ENCODE peak calls at places on chromosomes 13 and 19, in seven cellular contexts. G is left ventricle myocardium inferior, S is adrenal gland, X is heart left ventricle, C is transverse colon, Q is heart right ventricle, N is mammary epithelial cell. F is an unnamed sample.

GRCh38 chr19:40567040-40567749 is 9.5 kb upstream of the SHKBP1 start:
- DNase-seq in X (no peak), N (no peak), G (no peak), Q (no peak), S (no peak), C (no peak), F (no peak)

GRCh38 chr13:101179021-101179420 is 237.3 kb downstream of the NALCN start:
- DNase-seq in S (no peak), X (no peak), Q (no peak), G (no peak), C (no peak), N (no peak), F (no peak)

GRCh38 chr19:52270266-52270885 is 989 bp downstream of the ZNF766 start:
- DNase-seq in S (no peak), G (no peak), N (peak), Q (no peak), C (peak), X (no peak), F (no peak)

GRCh38 chr19:3146677-3147100 is 10.9 kb downstream of the GNA15 start:
- DNase-seq in C (peak), S (no peak), G (no peak), N (no peak), X (peak), Q (peak), F (peak)

GRCh38 chr19:18091217-18091608 is 4.5 kb upstream of the IL12RB1 start:
- DNase-seq in S (no peak), G (peak), Q (peak), X (peak), C (peak), N (no peak), F (peak)

GRCh38 chr19:8210660-8211101 is 1.5 kb downstream of the CERS4 start:
- DNase-seq in Q (no peak), X (no peak), G (no peak), N (no peak), S (no peak), C (no peak), F (no peak)

GRCh38 chr19:33339016-33339749 is 34.3 kb upstream of the CEBPG start:
- DNase-seq in S (no peak), Q (no peak), X (no peak), N (peak), G (no peak), C (no peak), F (no peak)

GRCh38 chr19:29378126-29378525 is 147.7 kb upstream of the VSTM2B start:
- DNase-seq in N (no peak), G (no peak), X (no peak), S (no peak), Q (no peak), C (no peak), F (no peak)

GRCh38 chr19:42233106-42233505 is 9.3 kb downstream of the GSK3A start:
- DNase-seq in Q (no peak), C (no peak), G (no peak), X (no peak), N (no peak), S (no peak), F (no peak)

GRCh38 chr19:17933414-17934129 is 757 bp downstream of the CCDC124 start:
- DNase-seq in Q (no peak), X (no peak), S (no peak), N (peak), G (no peak), C (no peak), F (no peak)

GRCh38 chr13:27079421-27079958 is 92.1 kb downstream of the USP12 start:
- DNase-seq in G (no peak), N (peak), C (no peak), Q (no peak), X (no peak), S (no peak), F (no peak)

GRCh38 chr13:100724568-100724967 is 50.0 kb upstream of the TMTC4 start:
- DNase-seq in S (no peak), G (no peak), X (no peak), N (no peak), Q (no peak), C (no peak), F (no peak)

GRCh38 chr19:7942981-7943443 is 454 bp downstream of the TIMM44 start:
- DNase-seq in S (no peak), N (peak), Q (no peak), X (no peak), G (no peak), C (no peak), F (no peak)

GRCh38 chr19:3099347-3100145 is 5.4 kb downstream of the GNA11 start:
- DNase-seq in C (no peak), N (no peak), G (no peak), Q (no peak), S (no peak), X (no peak), F (no peak)

GRCh38 chr19:58381460-58382220 is 810 bp upstream of the ZNF837 start:
- DNase-seq in C (no peak), N (no peak), Q (no peak), X (peak), S (peak), G (no peak), F (no peak)

GRCh38 chr19:58382997-58383603 is 2.3 kb upstream of the ZNF837 start:
- DNase-seq in G (no peak), C (no peak), N (no peak), X (no peak), S (peak), Q (no peak), F (no peak)

GRCh38 chr19:58380736-58381459 is at the start of gene ZNF837:
- DNase-seq in S (peak), N (peak), C (peak), X (peak), Q (peak), G (peak), F (peak)

GRCh38 chr19:58379276-58379675 is 1.6 kb downstream of the ZNF837 start:
- DNase-seq in S (peak), C (no peak), X (no peak), G (no peak), Q (no peak), N (no peak), F (no peak)

GRCh38 chr19:58380037-58380735 is 644 bp downstream of the ZNF837 start:
- DNase-seq in S (no peak), X (no peak), Q (no peak), G (no peak), N (peak), C (no peak), F (no peak)
- TF ChIP-seq CTCF in S (no peak), X (no peak), Q (no peak), G (no peak), N (no peak), C (no peak), F (no peak)

DNA sequence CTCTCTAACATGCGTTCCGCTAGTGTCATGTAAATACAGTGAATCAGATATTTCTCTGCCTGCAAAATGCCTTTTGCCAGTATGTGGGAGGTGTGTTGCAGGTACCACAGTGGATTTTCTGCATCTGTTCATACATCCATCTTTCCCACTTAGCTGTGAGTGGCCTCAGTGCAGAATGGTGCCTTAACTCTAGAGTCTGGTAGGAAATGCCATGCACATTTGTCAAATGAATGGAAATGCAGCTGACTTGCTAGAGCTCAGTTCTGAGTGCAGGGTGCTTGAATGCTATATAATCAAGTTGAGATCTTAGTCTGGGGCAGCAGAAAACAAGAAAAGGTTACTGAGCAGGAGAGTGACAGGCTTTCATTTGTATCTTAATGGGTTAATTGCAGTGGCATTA is 68.2 kb downstream of the LRCH1 start:
- DNase-seq in X (no peak), G (no peak), S (no peak), N (no peak), C (no peak), Q (no peak), F (no peak)
- H3K27ac ChIP-seq in X (no peak), G (no peak), S (no peak), N (no peak), C (no peak), Q (no peak), F (no peak)

GRCh38 chr13:67224148-67224846 is 5.8 kb downstream of the PCDH9 start:
- DNase-seq in N (peak), S (peak), C (peak), Q (peak), G (peak), X (peak), F (peak)
- H3K4me3 ChIP-seq in N (no peak), S (no peak), C (no peak), Q (peak), G (peak), X (peak), F (peak)

DNA sequence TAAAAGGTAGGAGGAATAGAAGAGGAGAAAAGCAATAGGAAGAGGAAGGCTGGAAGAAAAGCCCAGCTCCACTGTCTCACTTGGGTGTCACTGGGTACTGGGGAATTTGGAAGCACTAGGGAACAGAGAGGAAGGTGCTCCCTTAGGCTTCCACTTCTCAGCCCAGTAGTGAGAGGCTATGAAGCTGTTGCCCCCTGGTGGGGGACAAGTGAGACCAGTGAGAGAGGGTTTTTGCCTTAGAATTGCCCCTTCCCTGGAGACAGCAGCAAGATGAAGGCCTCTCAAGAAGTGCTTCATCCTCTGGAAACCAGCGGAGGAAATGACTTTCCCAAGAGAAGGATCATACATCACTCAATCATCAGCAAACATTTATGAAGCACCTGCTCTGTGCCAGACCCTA is 4.7 kb upstream of the ZNF606 start:
- DNase-seq in S (no peak), N (no peak), G (no peak), X (no peak), Q (no peak), C (no peak), F (no peak)
- TF ChIP-seq CTCF in S (no peak), N (no peak), G (peak), X (peak), Q (no peak), C (no peak), F (no peak)

GRCh38 chr19:49098795-49099194 is 13.5 kb downstream of the SNRNP70 start:
- DNase-seq in S (no peak), C (no peak), Q (no peak), X (no peak), N (no peak), G (no peak), F (no peak)

GRCh38 chr19:49101160-49101559 is 13.0 kb upstream of the LIN7B start:
- DNase-seq in N (no peak), X (no peak), Q (no peak), G (no peak), C (no peak), S (no peak), F (no peak)

GRCh38 chr19:49102303-49102702 is 11.9 kb upstream of the LIN7B start:
- DNase-seq in Q (no peak), C (no peak), N (no peak), X (no peak), S (no peak), G (no peak), F (no peak)

GRCh38 chr19:49094505-49095482 is 9.5 kb downstream of the SNRNP70 start:
- DNase-seq in Q (peak), N (no peak), G (peak), S (no peak), C (no peak), X (no peak), F (no peak)

GRCh38 chr19:49097453-49098288 is 12.4 kb downstream of the SNRNP70 start:
- DNase-seq in G (peak), X (peak), S (peak), C (peak), Q (peak), N (peak), F (no peak)
- H3K27ac ChIP-seq in G (no peak), X (no peak), S (no peak), C (no peak), Q (no peak), N (no peak), F (no peak)

GRCh38 chr13:65264066-65264465 is 1966.1 kb downstream of the PCDH9 start:
- DNase-seq in X (peak), C (no peak), N (peak), G (no peak), Q (no peak), S (no peak), F (no peak)

GRCh38 chr13:65265988-65266387 is 1964.1 kb downstream of the PCDH9 start:
- DNase-seq in Q (no peak), N (no peak), C (no peak), X (no peak), G (no peak), S (no peak), F (no peak)

DNA sequence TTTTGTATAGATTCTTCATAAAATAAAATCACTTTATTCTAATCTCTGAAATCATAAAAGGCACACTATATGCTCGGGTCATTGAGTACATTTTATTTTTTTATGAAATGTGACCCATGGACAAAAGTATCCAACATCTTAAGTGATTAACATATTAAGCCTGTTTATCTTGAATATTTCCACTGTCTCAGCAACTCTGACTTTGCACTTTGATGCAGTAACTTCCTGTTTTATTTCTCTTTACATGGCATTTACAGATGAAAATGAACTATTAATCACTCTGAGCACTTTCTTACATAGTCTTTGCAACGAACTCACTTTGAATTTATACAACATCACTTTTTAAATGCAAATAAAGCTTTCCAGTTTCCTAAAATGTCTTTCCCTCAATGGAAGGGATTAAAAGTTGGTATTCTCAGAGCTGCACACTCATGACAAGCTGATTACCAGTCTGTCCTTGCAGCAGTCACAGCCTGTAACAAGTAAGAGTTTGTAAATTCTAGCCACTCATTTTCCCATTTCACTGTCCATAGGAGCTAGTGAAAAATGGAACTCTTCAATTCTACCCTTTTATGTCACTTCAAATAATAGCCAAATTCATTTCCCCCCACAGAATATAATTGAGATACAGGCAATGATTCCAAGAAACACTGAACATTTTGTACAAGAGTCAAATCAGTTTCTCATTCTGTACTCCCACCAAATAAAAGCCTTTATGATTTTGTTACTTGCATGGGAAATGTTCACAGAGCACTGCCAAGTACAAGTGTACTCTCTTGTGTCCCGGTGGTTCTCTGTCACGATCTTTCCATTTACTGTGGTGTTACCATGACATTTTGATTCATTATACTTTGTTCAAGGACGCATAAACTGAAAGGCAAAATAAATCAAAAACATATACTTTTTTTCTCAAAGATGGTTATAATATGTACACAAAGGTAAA is 1968.9 kb downstream of the PCDH9 start:
- DNase-seq in S (no peak), C (no peak), X (no peak), N (no peak), G (no peak), Q (no peak), F (no peak)
- H3K4me3 ChIP-seq in S (no peak), C (no peak), X (peak), N (no peak), G (peak), Q (peak), F (no peak)

DNA sequence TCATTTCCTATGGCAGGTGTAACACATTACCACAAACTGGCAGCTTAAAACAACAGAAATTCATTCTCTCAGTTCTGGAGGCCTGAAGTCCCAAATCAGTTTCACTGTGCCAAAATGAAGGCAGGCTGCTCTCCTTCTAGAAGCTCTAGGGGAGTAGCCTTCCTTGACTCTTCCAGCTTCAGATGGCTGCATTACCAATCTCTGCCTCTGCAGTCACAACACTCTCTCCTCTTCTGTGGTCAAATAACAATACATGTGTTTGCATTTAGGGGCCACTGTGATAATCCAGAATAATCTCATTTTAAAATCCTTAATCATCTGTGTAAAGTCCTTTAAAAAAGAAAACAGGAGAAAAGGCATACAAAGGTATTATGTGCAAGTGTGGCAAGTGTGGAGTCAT is 7.8 kb downstream of the DIAPH3 start:
- DNase-seq in C (no peak), S (no peak), Q (no peak), N (no peak), G (no peak), X (no peak), F (no peak)
- TF ChIP-seq CTCF in C (no peak), S (no peak), Q (no peak), N (peak), G (no peak), X (no peak), F (no peak)

DNA sequence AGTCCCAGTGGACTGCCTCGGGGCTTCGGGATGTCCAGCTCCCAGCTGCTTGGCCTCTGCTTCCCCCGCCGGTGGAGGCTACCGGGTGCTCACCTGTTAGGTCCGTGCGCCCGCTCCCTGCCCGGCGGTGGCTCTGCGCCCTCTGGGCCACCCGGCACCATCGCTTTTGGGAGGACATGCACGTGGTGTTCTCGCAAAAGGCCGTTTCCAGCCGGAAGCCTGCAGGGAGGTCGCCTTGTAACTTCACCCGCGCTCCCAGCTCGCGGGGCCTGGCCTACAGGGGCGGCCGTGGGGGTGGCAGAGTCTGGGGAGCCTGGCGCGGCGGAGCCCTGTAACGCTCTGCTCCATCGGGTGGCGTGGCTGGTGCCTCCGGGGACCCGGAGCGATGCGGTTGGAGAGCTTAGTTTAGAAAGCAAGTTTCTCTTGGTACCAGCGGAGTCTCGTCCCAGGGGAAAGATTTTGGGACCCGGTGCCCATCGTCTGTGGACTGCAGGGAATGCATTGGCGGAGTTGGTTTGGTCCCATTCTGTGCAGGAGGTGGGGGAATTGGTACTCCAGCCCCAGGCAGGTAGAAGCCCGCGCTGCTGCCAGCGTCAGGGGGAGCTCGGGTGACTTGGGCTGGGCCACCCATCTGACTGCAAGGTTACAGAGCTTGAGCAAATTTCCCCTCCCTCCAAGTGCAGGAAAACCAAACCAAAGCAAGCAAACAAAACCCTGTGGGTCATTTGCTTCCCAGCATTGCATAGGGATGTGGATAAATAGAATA is 673 bp downstream of the SPATA13 start:
- DNase-seq in Q (peak), C (peak), X (no peak), S (peak), G (no peak), N (no peak), F (no peak)
- H3K27ac ChIP-seq in Q (peak), C (peak), X (peak), S (no peak), G (peak), N (no peak), F (peak)

DNA sequence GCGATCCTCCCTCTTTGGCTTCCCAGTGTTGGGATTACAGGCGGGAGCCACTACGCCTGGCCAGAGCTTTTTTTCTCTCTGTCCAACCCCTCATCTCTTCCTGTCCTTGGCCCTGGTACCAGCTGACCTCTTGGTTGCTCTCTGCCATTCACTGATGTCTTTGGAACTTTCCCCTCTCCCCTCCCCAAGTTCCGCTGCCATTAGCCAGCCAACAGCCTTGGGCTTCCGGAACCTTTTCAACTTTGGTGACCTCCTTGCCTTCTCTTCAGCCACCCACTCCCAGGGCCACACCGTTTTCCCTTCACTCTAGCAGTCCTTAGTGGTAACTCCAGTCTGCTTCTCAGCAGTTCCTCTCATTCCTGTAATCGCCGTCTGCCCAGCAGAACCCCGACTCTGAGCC is 4.3 kb downstream of the WTIP start:
- DNase-seq in N (no peak), G (no peak), C (no peak), X (no peak), S (no peak), Q (no peak), F (no peak)
- H3K4me3 ChIP-seq in N (no peak), G (no peak), C (no peak), X (no peak), S (no peak), Q (no peak), F (no peak)

GRCh38 chr19:21824679-21825078 is 11.3 kb downstream of the ZNF43 start:
- DNase-seq in Q (no peak), N (no peak), X (no peak), G (no peak), S (no peak), C (no peak), F (no peak)

GRCh38 chr19:21823224-21823623 is 12.8 kb downstream of the ZNF43 start:
- DNase-seq in N (no peak), G (no peak), S (no peak), Q (no peak), X (no peak), C (no peak), F (no peak)
- TF ChIP-seq CTCF in N (no peak), G (no peak), S (no peak), Q (no peak), X (no peak), C (no peak), F (no peak)